ENCODE peak calls at places on chromosomes 7 and 10, in six cellular contexts. V is pancreas; C is CD8-positive, alpha-beta T cell; O is SJSA1; T is mucosa of descending colon; L is cardiac muscle cell. I is an unnamed sample.
A peak's percentile ranks its signal among the peaks of the same experiment; 100 is the strongest.

GRCh38 chr10:5478694-5479305 is 20.6 kb downstream of the CALML5 start:
- DNase-seq in L (no peak), T (no peak), V (no peak), C (no peak), O (no peak), I (no peak)

GRCh38 chr7:73633323-73633722 is 9.0 kb upstream of the MLXIPL start:
- DNase-seq in O (no peak), L (no peak), C (no peak), V (no peak), T (no peak), I (no peak)

GRCh38 chr7:158489462-158490155 is 98.0 kb downstream of the PTPRN2 start:
- DNase-seq in C (no peak), T (no peak), O (no peak), V (no peak), L (no peak), I (no peak)

GRCh38 chr10:61024801-61025201 is 80.8 kb upstream of the RHOBTB1 start:
- DNase-seq in L (peak; percentile 52), V (no peak), O (peak; percentile 23), C (no peak), T (no peak), I (no peak)

GRCh38 chr7:90552521-90552920 is 43.6 kb upstream of the CDK14 start:
- DNase-seq in C (no peak), L (no peak), O (peak; percentile 11), T (no peak), V (no peak), I (no peak)

GRCh38 chr10:132187421-132188138 is 832 bp downstream of the DPYSL4 start:
- DNase-seq in O (no peak), V (no peak), L (peak; percentile 35), T (no peak), C (no peak), I (no peak)

GRCh38 chr7:11896663-11897062 is 64.7 kb upstream of the THSD7A start:
- DNase-seq in L (no peak), T (no peak), C (no peak), V (no peak), O (no peak), I (no peak)

GRCh38 chr7:44163591-44163990 is 22.5 kb upstream of the MYL7 start:
- DNase-seq in V (no peak), O (peak; percentile 89), C (no peak), L (no peak), T (no peak), I (no peak)

GRCh38 chr10:101781655-101781983 is 1.6 kb downstream of the NPM3 start:
- DNase-seq in L (no peak), O (no peak), C (no peak), T (no peak), V (no peak), I (peak; percentile 11)

GRCh38 chr10:683448-684071 is 5.9 kb downstream of the DIP2C start:
- DNase-seq in T (peak; percentile 45), V (no peak), C (no peak), O (peak; percentile 94), L (no peak), I (peak; percentile 45)

GRCh38 chr10:94683214-94684054 is at the start of gene CYP2C18:
- DNase-seq in T (no peak), L (no peak), O (no peak), C (no peak), V (no peak), I (no peak)

GRCh38 chr7:48025630-48026029 is 3.3 kb downstream of the SUN3 start:
- DNase-seq in C (no peak), T (no peak), L (no peak), O (no peak), V (no peak), I (no peak)

GRCh38 chr10:16777473-16778370 is 39.5 kb downstream of the RSU1 start:
- DNase-seq in C (no peak), V (no peak), L (peak; percentile 77), T (no peak), O (peak; percentile 41), I (no peak)

GRCh38 chr7:11567571-11567970 is 264.4 kb downstream of the THSD7A start:
- DNase-seq in C (no peak), V (no peak), O (no peak), T (no peak), L (no peak), I (no peak)

GRCh38 chr7:78226059-78226658 is 427.6 kb downstream of the PHTF2 start:
- DNase-seq in T (no peak), C (no peak), O (no peak), V (peak; percentile 31), L (no peak), I (no peak)

GRCh38 chr7:94654764-94655561 is 970 bp downstream of the SGCE start:
- DNase-seq in L (peak; percentile 39), O (peak; percentile 62), C (no peak), V (no peak), T (no peak), I (no peak)

GRCh38 chr7:23473848-23474097 is 3.5 kb upstream of the IGF2BP3 start:
- DNase-seq in V (no peak), C (no peak), O (no peak), T (no peak), L (peak; percentile 63), I (no peak)

GRCh38 chr7:22357311-22358175 is 589 bp upstream of the RAPGEF5 start:
- DNase-seq in O (no peak), T (no peak), V (peak; percentile 63), C (no peak), L (peak; percentile 2), I (no peak)

GRCh38 chr7:29884399-29885272 is 78.3 kb downstream of the WIPF3 start:
- DNase-seq in T (no peak), L (no peak), C (no peak), V (peak; percentile 45), O (no peak), I (no peak)

GRCh38 chr10:112991888-112992491 is 41.9 kb downstream of the TCF7L2 start:
- DNase-seq in O (no peak), T (no peak), C (no peak), L (no peak), V (no peak), I (no peak)

GRCh38 chr10:112985701-112986510 is 35.9 kb downstream of the TCF7L2 start:
- DNase-seq in L (no peak), O (no peak), C (no peak), V (no peak), T (no peak), I (no peak)

GRCh38 chr10:112986791-112987190 is 36.7 kb downstream of the TCF7L2 start:
- DNase-seq in L (no peak), V (no peak), O (no peak), C (no peak), T (no peak), I (no peak)

GRCh38 chr10:112988839-112989406 is 38.9 kb downstream of the TCF7L2 start:
- DNase-seq in V (no peak), C (no peak), O (no peak), L (no peak), T (no peak), I (no peak)

DNA sequence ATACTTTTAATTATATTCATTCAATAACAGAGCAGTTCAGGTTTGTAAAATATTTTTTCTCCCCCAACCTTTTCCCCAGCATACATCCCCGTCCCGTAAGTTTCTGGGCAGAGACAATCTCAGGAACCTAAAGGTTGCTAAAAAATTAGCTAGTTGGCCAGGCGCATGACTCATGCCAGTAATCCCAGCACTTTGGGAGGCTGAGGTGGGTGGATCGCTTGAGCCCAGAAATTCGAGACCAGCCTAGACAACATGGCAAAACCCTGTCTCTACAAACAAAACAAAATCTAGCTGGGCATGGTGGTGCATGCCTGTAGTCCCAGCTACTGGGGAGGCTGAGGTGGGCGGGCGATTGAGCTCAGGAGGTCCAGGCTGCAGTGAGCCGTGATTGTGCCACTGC is 40.2 kb downstream of the TCF7L2 start:
- DNase-seq in C (no peak), L (no peak), O (no peak), V (no peak), T (no peak), I (no peak)
- H3K36me3 ChIP-seq in C (no peaks in the 10 kb centered on the region), L (no peaks in the 10 kb centered on the region), O (peaks cover 19% of the 10 kb centered on the region), V (no peaks in the 10 kb centered on the region), T (no peaks in the 10 kb centered on the region), I (peaks cover 6% of the 10 kb centered on the region)

DNA sequence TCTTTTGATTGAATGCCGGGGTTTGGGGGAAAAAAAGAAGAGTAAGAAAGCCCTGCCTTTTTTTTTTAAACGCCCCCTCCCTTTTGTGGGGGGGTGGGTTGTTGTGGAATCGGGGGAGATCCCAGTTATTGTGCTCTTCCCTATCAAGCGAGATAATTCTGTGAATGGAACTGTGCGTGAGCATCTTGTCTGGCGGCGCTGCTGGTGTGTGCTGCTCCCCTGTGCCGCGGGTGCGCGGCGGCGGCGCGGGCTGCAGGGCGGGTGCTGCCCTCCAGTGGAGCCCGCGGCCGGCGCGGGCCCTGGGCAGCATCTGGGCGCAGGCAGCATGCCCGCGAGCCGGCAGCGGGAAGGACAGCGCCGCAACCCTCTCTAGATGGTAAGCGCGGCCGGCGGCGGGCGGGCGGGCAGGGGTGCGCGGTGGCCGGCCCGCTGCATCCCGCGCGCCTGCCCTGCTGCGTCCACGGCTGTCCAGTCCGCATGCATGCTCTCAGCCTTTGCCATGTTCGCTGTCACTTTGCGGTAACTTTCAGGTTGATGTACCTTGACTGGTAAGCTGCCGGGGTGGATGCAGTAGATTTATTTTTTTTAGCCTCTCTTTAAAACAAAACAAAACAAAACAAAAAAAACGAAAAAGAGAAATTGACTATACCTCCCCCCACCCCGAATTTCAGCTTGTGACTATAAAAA is 176.6 kb downstream of the TCF7L2 start:
- DNase-seq in O (peak; percentile 77), C (peak; percentile 27), L (peak; percentile 84), V (peak; percentile 70), T (peak; percentile 74), I (peak; percentile 70)
- H3K4me1 ChIP-seq in O (peaks cover 50% of the 10 kb centered on the region), C (peaks cover 5% of the 10 kb centered on the region), L (peaks cover 44% of the 10 kb centered on the region), V (peaks cover 4% of the 10 kb centered on the region), T (no peaks in the 10 kb centered on the region), I (no peaks in the 10 kb centered on the region)

DNA sequence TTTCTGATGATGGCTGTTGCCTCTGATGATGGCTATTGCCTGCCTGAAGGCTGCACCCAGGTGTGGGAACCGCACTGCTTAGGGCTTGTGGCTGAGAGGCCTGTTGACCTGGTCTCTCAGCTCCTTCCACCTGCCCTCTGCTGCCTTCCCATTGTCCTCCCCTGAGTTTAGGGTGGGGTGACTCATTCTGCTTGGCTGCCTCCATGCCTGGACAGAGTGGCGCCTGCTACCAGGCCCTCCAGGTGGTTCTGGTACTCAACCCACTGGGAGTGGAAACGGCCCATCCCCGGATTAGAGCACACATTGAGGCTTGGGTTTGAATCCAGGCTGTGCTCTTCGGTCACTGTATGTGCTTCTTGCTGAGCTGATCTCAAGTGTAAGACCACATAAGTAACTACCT is 120.6 kb downstream of the SEM1 start:
- DNase-seq in T (no peak), C (no peak), O (no peak), V (no peak), L (no peak), I (no peak)
- H3K36me3 ChIP-seq in T (no peaks in the 10 kb centered on the region), C (no peaks in the 10 kb centered on the region), O (no peaks in the 10 kb centered on the region), V (no peaks in the 10 kb centered on the region), L (no peaks in the 10 kb centered on the region), I (no peaks in the 10 kb centered on the region)

GRCh38 chr7:134795231-134795630 is 15.8 kb downstream of the CALD1 start:
- DNase-seq in V (no peak), C (no peak), T (no peak), O (no peak), L (no peak), I (no peak)
- H3K4me1 ChIP-seq in V (no peaks in the 10 kb centered on the region), C (no peaks in the 10 kb centered on the region), T (no peaks in the 10 kb centered on the region), O (peaks cover 74% of the 10 kb centered on the region), L (peaks cover 5% of the 10 kb centered on the region), I (peaks cover 67% of the 10 kb centered on the region)